ENCODE peak calls at places on chromosomes 4 and X, in four cellular contexts. S is NCI-H146; U is stimulated activated CD4-positive, alpha-beta T cell treated with anti-CD3 and anti-CD28 coated beads, Interleukin-2, amount 100 ng/mL, for 24 hours; E is GM12865. A is an unnamed sample.
A peak's percentile ranks its signal among the peaks of the same experiment; 100 is the strongest.

GRCh38 chrX:100645106-100645505 is 1.1 kb downstream of the SRPX2 start:
- DNase-seq in E (no peak), U (no peak), S (no peak), A (no peak)

GRCh38 chr4:8507251-8507570 is 66.6 kb downstream of the TRMT44 start:
- DNase-seq in U (no peak), E (no peak), S (no peak), A (no peak)

GRCh38 chrX:40877869-40878268 is 142.5 kb upstream of the MED14 start:
- DNase-seq in U (no peak), E (peak; percentile 35), S (no peak), A (no peak)

GRCh38 chr4:187474238-187474637 is 521.3 kb upstream of the ZFP42 start:
- DNase-seq in E (no peak), U (no peak), S (no peak), A (no peak)

GRCh38 chrX:115413246-115413878 is 123.8 kb downstream of the LUZP4 start:
- DNase-seq in U (no peak), S (no peak), E (no peak), A (no peak)

GRCh38 chr4:146338512-146338911 is 124.2 kb downstream of the REELD1 start:
- DNase-seq in S (no peak), E (peak; percentile 14), U (no peak), A (no peak)

GRCh38 chr4:79198886-79199591 is 126.8 kb downstream of the NAA11 start:
- DNase-seq in S (peak; percentile 49), E (no peak), U (no peak), A (no peak)

GRCh38 chr4:22410645-22411247 is 105.1 kb downstream of the ADGRA3 start:
- DNase-seq in U (no peak), S (peak; percentile 2), E (no peak), A (no peak)

GRCh38 chrX:46446727-46447378 is 98.4 kb downstream of the ZNF674 start:
- DNase-seq in S (peak; percentile 89), U (peak; percentile 82), E (peak; percentile 91), A (peak; percentile 77)

GRCh38 chr4:149823770-149824221 is 8.2 kb upstream of the IQCM start:
- DNase-seq in E (no peak), U (no peak), S (no peak), A (no peak)

GRCh38 chr4:106062452-106062875 is 167.2 kb downstream of the NPNT start:
- DNase-seq in E (no peak), S (no peak), U (no peak), A (no peak)

A was measured in stimulated activated naive CD4-positive, alpha-beta T cell treated with Interleukin-2 at 50 U/mL for 16 hours.